ENCODE peak calls at places on chromosomes 5 and 9, in ten cellular contexts. One of them, this sample, is unnamed.

GRCh38 chr5:56594821-56595220 is 220.5 kb upstream of the MAP3K1 start:
- DNase-seq in activated effector memory CD4-positive, alpha-beta T cell treated with Interleukin-2 at 50 U/mL for 16 hours: no peak
- DNase-seq in HFFc6: no peak
- DNase-seq in stimulated activated CD8-positive, alpha-beta memory T cell treated with anti-CD3 and anti-CD28 coated beads, Interleukin-15, amount 100 ng/mL, for 24 hours: no peak
- DNase-seq in adrenal gland: no peak
- DNase-seq in T follicular helper cell: no peak
- DNase-seq in NCI-H1105 treated with DMSO at 0.1 percent for 48 hours: no peak
- DNase-seq in caudate nucleus: no peak
- DNase-seq in hippocampal formation: no peak
- DNase-seq in Panc1: no peak
- DNase-seq in this sample: no peak

GRCh38 chr5:94618029-94618492 is 343 bp downstream of the KIAA0825 start:
- DNase-seq in Panc1: no peak
- DNase-seq in NCI-H1105 treated with DMSO at 0.1 percent for 48 hours: peak
- DNase-seq in adrenal gland: peak
- DNase-seq in hippocampal formation: peak
- DNase-seq in activated effector memory CD4-positive, alpha-beta T cell treated with Interleukin-2 at 50 U/mL for 16 hours: no peak
- DNase-seq in stimulated activated CD8-positive, alpha-beta memory T cell treated with anti-CD3 and anti-CD28 coated beads, Interleukin-15, amount 100 ng/mL, for 24 hours: no peak
- DNase-seq in caudate nucleus: no peak
- DNase-seq in HFFc6: peak
- DNase-seq in T follicular helper cell: peak
- DNase-seq in this sample: peak

GRCh38 chr9:93869863-93870262 is 85.3 kb downstream of the BARX1 start:
- DNase-seq in caudate nucleus: no peak
- DNase-seq in HFFc6: no peak
- DNase-seq in activated effector memory CD4-positive, alpha-beta T cell treated with Interleukin-2 at 50 U/mL for 16 hours: no peak
- DNase-seq in adrenal gland: no peak
- DNase-seq in hippocampal formation: no peak
- DNase-seq in T follicular helper cell: no peak
- DNase-seq in stimulated activated CD8-positive, alpha-beta memory T cell treated with anti-CD3 and anti-CD28 coated beads, Interleukin-15, amount 100 ng/mL, for 24 hours: no peak
- DNase-seq in Panc1: no peak
- DNase-seq in NCI-H1105 treated with DMSO at 0.1 percent for 48 hours: no peak
- DNase-seq in this sample: no peak

GRCh38 chr9:134968011-134968822 is 50.5 kb upstream of the FCN1 start:
- DNase-seq in hippocampal formation: no peak
- DNase-seq in T follicular helper cell: no peak
- DNase-seq in stimulated activated CD8-positive, alpha-beta memory T cell treated with anti-CD3 and anti-CD28 coated beads, Interleukin-15, amount 100 ng/mL, for 24 hours: no peak
- DNase-seq in Panc1: no peak
- DNase-seq in activated effector memory CD4-positive, alpha-beta T cell treated with Interleukin-2 at 50 U/mL for 16 hours: no peak
- DNase-seq in NCI-H1105 treated with DMSO at 0.1 percent for 48 hours: peak
- DNase-seq in adrenal gland: no peak
- DNase-seq in HFFc6: no peak
- DNase-seq in caudate nucleus: no peak
- DNase-seq in this sample: peak

GRCh38 chr5:34684281-34684979 is 28.3 kb downstream of the RAI14 start:
- DNase-seq in HFFc6: peak
- DNase-seq in Panc1: no peak
- DNase-seq in activated effector memory CD4-positive, alpha-beta T cell treated with Interleukin-2 at 50 U/mL for 16 hours: no peak
- DNase-seq in NCI-H1105 treated with DMSO at 0.1 percent for 48 hours: peak
- DNase-seq in adrenal gland: no peak
- DNase-seq in caudate nucleus: no peak
- DNase-seq in hippocampal formation: no peak
- DNase-seq in T follicular helper cell: no peak
- DNase-seq in stimulated activated CD8-positive, alpha-beta memory T cell treated with anti-CD3 and anti-CD28 coated beads, Interleukin-15, amount 100 ng/mL, for 24 hours: no peak
- DNase-seq in this sample: peak

GRCh38 chr5:143244000-143244736 is 159.3 kb downstream of the NR3C1 start:
- DNase-seq in HFFc6: peak
- DNase-seq in stimulated activated CD8-positive, alpha-beta memory T cell treated with anti-CD3 and anti-CD28 coated beads, Interleukin-15, amount 100 ng/mL, for 24 hours: no peak
- DNase-seq in adrenal gland: no peak
- DNase-seq in hippocampal formation: no peak
- DNase-seq in T follicular helper cell: no peak
- DNase-seq in caudate nucleus: no peak
- DNase-seq in Panc1: peak
- DNase-seq in activated effector memory CD4-positive, alpha-beta T cell treated with Interleukin-2 at 50 U/mL for 16 hours: no peak
- DNase-seq in NCI-H1105 treated with DMSO at 0.1 percent for 48 hours: no peak
- DNase-seq in this sample: peak

GRCh38 chr5:126499278-126499677 is 76.1 kb downstream of the GRAMD2B start:
- DNase-seq in hippocampal formation: no peak
- DNase-seq in Panc1: no peak
- DNase-seq in adrenal gland: no peak
- DNase-seq in T follicular helper cell: no peak
- DNase-seq in NCI-H1105 treated with DMSO at 0.1 percent for 48 hours: no peak
- DNase-seq in caudate nucleus: no peak
- DNase-seq in HFFc6: no peak
- DNase-seq in stimulated activated CD8-positive, alpha-beta memory T cell treated with anti-CD3 and anti-CD28 coated beads, Interleukin-15, amount 100 ng/mL, for 24 hours: no peak
- DNase-seq in activated effector memory CD4-positive, alpha-beta T cell treated with Interleukin-2 at 50 U/mL for 16 hours: no peak
- DNase-seq in this sample: no peak

GRCh38 chr9:107093365-107094060 is 189.6 kb upstream of the RAD23B start:
- DNase-seq in stimulated activated CD8-positive, alpha-beta memory T cell treated with anti-CD3 and anti-CD28 coated beads, Interleukin-15, amount 100 ng/mL, for 24 hours: no peak
- DNase-seq in T follicular helper cell: no peak
- DNase-seq in NCI-H1105 treated with DMSO at 0.1 percent for 48 hours: no peak
- DNase-seq in Panc1: no peak
- DNase-seq in caudate nucleus: no peak
- DNase-seq in activated effector memory CD4-positive, alpha-beta T cell treated with Interleukin-2 at 50 U/mL for 16 hours: no peak
- DNase-seq in adrenal gland: no peak
- DNase-seq in hippocampal formation: no peak
- DNase-seq in HFFc6: no peak
- DNase-seq in this sample: no peak

GRCh38 chr9:6268830-6269397 is 53.3 kb downstream of the IL33 start:
- DNase-seq in T follicular helper cell: no peak
- DNase-seq in adrenal gland: no peak
- DNase-seq in HFFc6: no peak
- DNase-seq in hippocampal formation: no peak
- DNase-seq in caudate nucleus: no peak
- DNase-seq in NCI-H1105 treated with DMSO at 0.1 percent for 48 hours: no peak
- DNase-seq in stimulated activated CD8-positive, alpha-beta memory T cell treated with anti-CD3 and anti-CD28 coated beads, Interleukin-15, amount 100 ng/mL, for 24 hours: no peak
- DNase-seq in Panc1: no peak
- DNase-seq in activated effector memory CD4-positive, alpha-beta T cell treated with Interleukin-2 at 50 U/mL for 16 hours: no peak
- DNase-seq in this sample: no peak

GRCh38 chr5:155057626-155058025 is 44.1 kb downstream of the KIF4B start:
- DNase-seq in activated effector memory CD4-positive, alpha-beta T cell treated with Interleukin-2 at 50 U/mL for 16 hours: no peak
- DNase-seq in Panc1: no peak
- DNase-seq in hippocampal formation: no peak
- DNase-seq in HFFc6: no peak
- DNase-seq in adrenal gland: no peak
- DNase-seq in caudate nucleus: no peak
- DNase-seq in NCI-H1105 treated with DMSO at 0.1 percent for 48 hours: no peak
- DNase-seq in stimulated activated CD8-positive, alpha-beta memory T cell treated with anti-CD3 and anti-CD28 coated beads, Interleukin-15, amount 100 ng/mL, for 24 hours: no peak
- DNase-seq in T follicular helper cell: no peak
- DNase-seq in this sample: no peak

GRCh38 chr5:73496984-73497457 is 1.2 kb upstream of the BTF3 start:
- DNase-seq in caudate nucleus: no peak
- DNase-seq in stimulated activated CD8-positive, alpha-beta memory T cell treated with anti-CD3 and anti-CD28 coated beads, Interleukin-15, amount 100 ng/mL, for 24 hours: no peak
- DNase-seq in activated effector memory CD4-positive, alpha-beta T cell treated with Interleukin-2 at 50 U/mL for 16 hours: no peak
- DNase-seq in HFFc6: peak
- DNase-seq in NCI-H1105 treated with DMSO at 0.1 percent for 48 hours: peak
- DNase-seq in adrenal gland: no peak
- DNase-seq in hippocampal formation: no peak
- DNase-seq in T follicular helper cell: no peak
- DNase-seq in Panc1: peak
- DNase-seq in this sample: peak

GRCh38 chr9:37751186-37751585 is 2.4 kb upstream of the TRMT10B start:
- DNase-seq in activated effector memory CD4-positive, alpha-beta T cell treated with Interleukin-2 at 50 U/mL for 16 hours: no peak
- DNase-seq in T follicular helper cell: no peak
- DNase-seq in hippocampal formation: no peak
- DNase-seq in adrenal gland: no peak
- DNase-seq in stimulated activated CD8-positive, alpha-beta memory T cell treated with anti-CD3 and anti-CD28 coated beads, Interleukin-15, amount 100 ng/mL, for 24 hours: no peak
- DNase-seq in Panc1: no peak
- DNase-seq in HFFc6: no peak
- DNase-seq in NCI-H1105 treated with DMSO at 0.1 percent for 48 hours: no peak
- DNase-seq in caudate nucleus: no peak
- DNase-seq in this sample: no peak

GRCh38 chr5:139402561-139403158 is 1.2 kb downstream of the SPATA24 start:
- DNase-seq in NCI-H1105 treated with DMSO at 0.1 percent for 48 hours: no peak
- DNase-seq in HFFc6: no peak
- DNase-seq in hippocampal formation: no peak
- DNase-seq in caudate nucleus: no peak
- DNase-seq in T follicular helper cell: no peak
- DNase-seq in Panc1: no peak
- DNase-seq in activated effector memory CD4-positive, alpha-beta T cell treated with Interleukin-2 at 50 U/mL for 16 hours: no peak
- DNase-seq in stimulated activated CD8-positive, alpha-beta memory T cell treated with anti-CD3 and anti-CD28 coated beads, Interleukin-15, amount 100 ng/mL, for 24 hours: no peak
- DNase-seq in adrenal gland: no peak
- DNase-seq in this sample: peak

GRCh38 chr5:159780246-159780645 is 136.0 kb upstream of the ADRA1B start:
- DNase-seq in T follicular helper cell: no peak
- DNase-seq in activated effector memory CD4-positive, alpha-beta T cell treated with Interleukin-2 at 50 U/mL for 16 hours: no peak
- DNase-seq in HFFc6: no peak
- DNase-seq in hippocampal formation: no peak
- DNase-seq in stimulated activated CD8-positive, alpha-beta memory T cell treated with anti-CD3 and anti-CD28 coated beads, Interleukin-15, amount 100 ng/mL, for 24 hours: no peak
- DNase-seq in NCI-H1105 treated with DMSO at 0.1 percent for 48 hours: no peak
- DNase-seq in caudate nucleus: no peak
- DNase-seq in Panc1: no peak
- DNase-seq in adrenal gland: no peak
- DNase-seq in this sample: peak

GRCh38 chr5:6019612-6020011 is 358.7 kb downstream of the MED10 start:
- DNase-seq in stimulated activated CD8-positive, alpha-beta memory T cell treated with anti-CD3 and anti-CD28 coated beads, Interleukin-15, amount 100 ng/mL, for 24 hours: no peak
- DNase-seq in caudate nucleus: no peak
- DNase-seq in T follicular helper cell: no peak
- DNase-seq in NCI-H1105 treated with DMSO at 0.1 percent for 48 hours: no peak
- DNase-seq in hippocampal formation: no peak
- DNase-seq in activated effector memory CD4-positive, alpha-beta T cell treated with Interleukin-2 at 50 U/mL for 16 hours: no peak
- DNase-seq in HFFc6: no peak
- DNase-seq in adrenal gland: no peak
- DNase-seq in Panc1: no peak
- DNase-seq in this sample: no peak

GRCh38 chr5:3301316-3301715 is 294.3 kb upstream of the IRX1 start:
- DNase-seq in T follicular helper cell: no peak
- DNase-seq in Panc1: no peak
- DNase-seq in hippocampal formation: no peak
- DNase-seq in NCI-H1105 treated with DMSO at 0.1 percent for 48 hours: no peak
- DNase-seq in activated effector memory CD4-positive, alpha-beta T cell treated with Interleukin-2 at 50 U/mL for 16 hours: no peak
- DNase-seq in HFFc6: no peak
- DNase-seq in adrenal gland: no peak
- DNase-seq in caudate nucleus: no peak
- DNase-seq in stimulated activated CD8-positive, alpha-beta memory T cell treated with anti-CD3 and anti-CD28 coated beads, Interleukin-15, amount 100 ng/mL, for 24 hours: no peak
- DNase-seq in this sample: no peak